ENCODE peak calls at places on chromosomes 11 and 22, in five cellular contexts. S is Kasumi-1, A is HTR-8/SVneo, U is NCI-H1694 treated with DMSO at 0.1 percent for 48 hours, F is activated T-cell treated with anti-CD3 and anti-CD28 coated beads for 48 hours. Z is an unnamed sample.

GRCh38 chr11:125694951-125695350 is 14.3 kb upstream of the ACRV1 start:
- DNase-seq in U (no peak), S (no peak), F (no peak), A (no peak), Z (no peak)

GRCh38 chr11:45109400-45109799 is 37.0 kb upstream of the PRDM11 start:
- DNase-seq in A (no peak), U (no peak), S (no peak), F (no peak), Z (no peak)

GRCh38 chr11:7918141-7918540 is 12.9 kb downstream of the OR10A6 start:
- DNase-seq in A (no peak), U (no peak), S (no peak), F (no peak), Z (no peak)

GRCh38 chr11:57316017-57316416 is 8.7 kb downstream of the TNKS1BP1 start:
- DNase-seq in F (no peak), S (no peak), U (no peak), A (no peak), Z (no peak)

GRCh38 chr22:39719559-39720450 is 149.3 kb downstream of the CACNA1I start:
- DNase-seq in A (no peak), U (no peak), F (no peak), S (no peak), Z (no peak)

GRCh38 chr11:47560431-47560830 is 5.0 kb upstream of the PTPMT1 start:
- DNase-seq in A (no peak), U (no peak), F (no peak), S (no peak), Z (no peak)

GRCh38 chr11:75376175-75376574 is 23.1 kb upstream of the RPS3 start:
- DNase-seq in A (no peak), S (no peak), U (no peak), F (no peak), Z (no peak)

GRCh38 chr11:99911116-99911515 is 776.0 kb upstream of the ARHGAP42 start:
- DNase-seq in U (no peak), A (no peak), F (no peak), S (peak), Z (no peak)